ENCODE peak calls at places on chromosomes 1 and 21, in five cellular contexts. Q is ovary, C is pancreas, N is right cardiac atrium, G is thyroid gland. H is an unnamed sample.

GRCh38 chr1:119956306-119956705 is 60.0 kb upstream of the ADAM30 start:
- DNase-seq in N (no peak), Q (no peak), C (no peak), G (no peak), H (no peak)

GRCh38 chr1:108524676-108525075 is 35.2 kb upstream of the EEIG2 start:
- DNase-seq in C (no peak), G (no peak), N (no peak), Q (no peak), H (no peak)

GRCh38 chr1:64082459-64082858 is 121.0 kb upstream of the UBE2U start:
- DNase-seq in N (no peak), C (no peak), G (no peak), Q (no peak), H (peak)

GRCh38 chr1:3211996-3212395 is 143.0 kb downstream of the PRDM16 start:
- DNase-seq in Q (no peak), N (no peak), G (no peak), C (no peak), H (no peak)

GRCh38 chr1:25673962-25674928 is 57.7 kb downstream of the MAN1C1 start:
- DNase-seq in G (no peak), C (no peak), Q (no peak), N (no peak), H (no peak)

GRCh38 chr1:6795661-6796060 is 10.4 kb downstream of the CAMTA1 start:
- DNase-seq in Q (no peak), G (no peak), C (no peak), N (no peak), H (no peak)

GRCh38 chr1:91735266-91735845 is 150.6 kb downstream of the TGFBR3 start:
- DNase-seq in N (no peak), C (no peak), G (no peak), Q (no peak), H (no peak)

GRCh38 chr1:218347316-218347712 is 2.2 kb downstream of the TGFB2 start:
- DNase-seq in G (peak), C (no peak), Q (peak), N (peak), H (peak)

GRCh38 chr21:42572906-42573495 is 59.3 kb downstream of the SLC37A1 start:
- DNase-seq in C (no peak), G (no peak), N (no peak), Q (peak), H (no peak)

GRCh38 chr1:150994248-150994647 is 12.2 kb downstream of the ANXA9 start:
- DNase-seq in Q (no peak), N (no peak), C (no peak), G (no peak), H (no peak)

GRCh38 chr1:153389978-153390879 is 644 bp downstream of the S100A8 start:
- DNase-seq in C (no peak), Q (no peak), G (no peak), N (no peak), H (no peak)

GRCh38 chr1:14954210-14954609 is 199.3 kb upstream of the TMEM51 start:
- DNase-seq in N (no peak), Q (no peak), G (no peak), C (no peak), H (peak)

GRCh38 chr1:212615092-212615470 is 6.5 kb downstream of the ATF3 start:
- DNase-seq in C (no peak), Q (no peak), G (no peak), N (no peak), H (no peak)

GRCh38 chr1:154529308-154529707 is 27.1 kb upstream of the SHE start:
- DNase-seq in G (no peak), Q (no peak), C (no peak), N (no peak), H (no peak)
- H3K27ac ChIP-seq in G (no peak), Q (no peak), C (no peak), N (no peak), H (no peak)

DNA sequence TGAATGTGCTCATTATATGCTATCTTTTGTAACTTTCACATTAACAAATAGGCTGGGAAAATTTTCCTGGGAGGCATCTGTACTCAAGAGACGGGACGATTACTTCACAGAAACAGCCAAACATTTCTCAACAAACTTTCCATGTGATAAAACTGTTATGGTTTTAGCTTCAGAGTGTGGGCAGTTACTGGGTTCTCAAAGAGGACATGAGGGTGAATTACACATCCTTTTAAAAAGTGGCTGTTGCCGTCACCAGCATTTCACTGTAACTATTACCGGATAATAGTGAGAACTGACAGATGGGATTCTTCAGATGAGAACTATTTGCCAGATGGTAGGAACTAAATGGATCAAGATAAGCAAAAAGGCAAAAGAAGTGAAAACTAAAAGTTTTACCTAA is 109.1 kb downstream of the APP start:
- DNase-seq in Q (no peak), C (peak), G (no peak), N (no peak), H (no peak)
- H3K27ac ChIP-seq in Q (no peak), C (peak), G (no peak), N (no peak), H (no peak)

GRCh38 chr1:89890085-89890754 is 69.4 kb downstream of the LRRC8D start:
- DNase-seq in G (no peak), Q (no peak), C (no peak), N (peak), H (no peak)
- H3K27ac ChIP-seq in G (no peak), Q (no peak), C (no peak), N (no peak), H (no peak)

DNA sequence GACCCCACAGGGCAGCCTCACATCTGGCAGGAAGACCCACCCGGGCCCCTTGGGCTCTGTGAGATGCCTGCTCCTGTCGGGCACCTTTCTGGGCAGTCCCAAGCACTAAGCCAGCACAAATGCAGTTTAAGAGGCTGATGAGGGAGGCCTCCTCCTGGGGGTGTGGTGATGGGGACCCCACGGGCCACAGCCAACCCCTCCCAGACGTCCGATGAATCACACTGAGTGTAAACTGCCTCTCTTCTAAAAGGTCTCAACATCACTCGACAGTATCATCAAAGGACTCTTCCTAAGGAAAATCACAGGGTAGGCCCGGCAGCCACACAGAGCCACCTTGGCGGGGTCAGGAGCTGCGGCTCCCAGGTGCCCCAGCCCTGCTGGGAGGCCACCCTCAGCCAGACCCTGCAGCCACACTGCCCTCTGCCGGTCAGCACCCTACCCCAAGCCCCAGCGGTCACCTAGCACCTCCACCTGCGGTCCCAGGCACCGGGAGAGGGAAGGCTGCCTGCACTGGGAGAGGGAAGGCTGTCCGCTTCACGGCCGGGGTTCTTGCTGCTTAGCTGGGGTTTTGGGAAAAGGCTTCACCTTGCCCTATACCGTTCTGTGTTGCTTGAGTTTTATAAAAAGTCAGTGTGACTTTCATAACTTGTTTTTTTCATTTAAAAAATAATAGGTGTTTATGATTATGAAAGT is 3.8 kb upstream of the PRKCZ start:
- DNase-seq in C (peak), G (peak), Q (no peak), N (peak), H (peak)
- H3K27ac ChIP-seq in C (no peak), G (no peak), Q (no peak), N (no peak), H (no peak)

DNA sequence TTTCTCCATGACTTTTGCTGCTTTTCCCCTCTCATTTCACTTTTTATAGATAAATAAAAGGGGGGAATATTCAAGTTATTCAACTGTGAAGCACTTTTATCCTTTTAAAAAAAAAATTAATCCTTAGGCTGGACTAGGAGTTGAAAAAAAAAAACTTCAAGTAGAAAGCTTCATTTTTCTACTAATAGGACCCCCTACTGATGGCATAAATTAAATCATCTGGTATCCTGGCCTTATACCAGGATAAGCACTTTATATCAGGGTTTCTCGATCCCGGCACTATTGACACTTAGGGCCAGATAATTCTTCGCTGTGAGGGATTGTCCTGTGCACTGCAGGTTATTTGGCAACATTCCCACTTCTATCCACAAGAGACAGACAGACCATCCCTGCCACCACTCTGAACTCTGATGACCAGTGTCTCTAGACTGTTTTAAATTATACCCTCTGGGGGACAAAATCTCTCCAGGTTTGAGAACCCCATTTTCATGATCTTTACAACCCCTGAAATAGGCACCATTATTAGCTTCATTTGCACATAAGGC is 17.6 kb downstream of the USP33 start:
- DNase-seq in C (no peak), Q (no peak), N (no peak), G (no peak), H (no peak)
- H3K27ac ChIP-seq in C (no peak), Q (no peak), N (no peak), G (no peak), H (no peak)

DNA sequence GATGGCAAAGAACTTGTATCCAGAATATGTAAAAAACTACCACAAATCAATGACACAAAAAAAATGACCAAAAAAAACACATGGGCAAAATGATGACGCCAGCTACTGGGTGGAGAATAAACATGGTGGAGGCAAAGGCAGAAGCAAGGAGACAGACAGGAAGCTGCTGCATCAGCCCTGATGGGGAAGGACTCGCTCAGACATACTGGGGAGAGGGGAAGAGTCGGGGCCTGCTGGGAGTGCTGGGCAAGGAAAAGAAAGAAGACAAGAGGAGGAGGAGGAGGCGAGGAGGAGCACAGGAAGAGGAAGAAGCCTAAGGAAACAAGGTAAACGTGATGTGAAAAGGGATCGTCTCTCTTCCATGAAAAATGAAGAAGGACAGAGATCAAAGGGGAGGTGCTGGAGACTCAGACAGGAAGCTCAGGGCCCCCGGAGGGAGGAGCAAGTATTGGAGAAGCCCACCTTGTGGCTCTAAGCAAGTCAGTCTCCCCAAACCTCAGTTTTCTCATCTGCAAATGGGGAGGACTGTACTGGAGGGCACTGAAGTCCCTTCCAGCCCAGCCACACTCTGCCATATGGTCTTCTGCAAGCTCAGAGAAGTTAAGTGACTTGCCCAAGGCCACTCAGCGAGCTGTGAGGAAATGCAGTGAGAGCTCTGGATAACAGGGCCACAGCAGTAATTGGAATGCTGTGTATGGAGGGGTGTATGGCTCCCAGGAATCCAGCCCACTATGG is 24.2 kb downstream of the OLFML2B start:
- DNase-seq in N (no peak), Q (no peak), G (no peak), C (no peak), H (no peak)
- H3K27ac ChIP-seq in N (no peak), Q (no peak), G (no peak), C (no peak), H (no peak)

GRCh38 chr1:2053217-2053616 is 3.0 kb downstream of the PRKCZ start:
- DNase-seq in Q (no peak), G (no peak), N (peak), C (no peak), H (no peak)

GRCh38 chr1:2053784-2054376 is 3.7 kb downstream of the PRKCZ start:
- DNase-seq in G (no peak), N (peak), C (no peak), Q (no peak), H (no peak)

GRCh38 chr1:2050793-2051682 is 827 bp downstream of the PRKCZ start:
- DNase-seq in G (peak), C (no peak), N (peak), Q (no peak), H (peak)

GRCh38 chr1:2052096-2052569 is 1.9 kb downstream of the PRKCZ start:
- DNase-seq in G (no peak), C (no peak), N (no peak), Q (no peak), H (no peak)

DNA sequence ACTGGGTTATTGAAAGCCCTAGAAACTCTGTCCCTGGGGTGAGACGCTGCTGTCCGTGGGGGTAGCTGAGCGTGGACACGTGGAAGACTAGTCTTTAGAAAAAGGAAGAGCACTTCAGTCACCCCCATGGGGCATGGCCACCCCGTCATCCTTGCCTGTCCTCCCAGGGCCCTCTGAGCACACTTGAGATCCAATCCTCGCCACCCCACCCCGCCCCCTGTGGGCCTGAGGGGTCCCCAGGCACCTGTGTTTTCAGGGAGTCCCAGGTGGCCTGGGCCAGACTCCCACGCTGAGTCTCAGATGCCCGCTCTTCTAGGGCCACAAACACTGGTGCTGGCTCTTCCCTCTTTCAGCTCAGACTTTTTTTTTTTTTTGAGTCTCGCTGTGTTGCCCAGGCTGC is 2.5 kb downstream of the PRKCZ start:
- DNase-seq in C (no peak), G (no peak), Q (no peak), N (peak), H (no peak)
- H3K27ac ChIP-seq in C (no peak), G (no peak), Q (no peak), N (no peak), H (no peak)

GRCh38 chr21:43867936-43868335 is 2.9 kb downstream of the AGPAT3 start:
- DNase-seq in N (no peak), Q (no peak), C (no peak), G (no peak), H (no peak)

GRCh38 chr21:43866659-43867331 is 1.8 kb downstream of the AGPAT3 start:
- DNase-seq in G (no peak), C (peak), Q (peak), N (no peak), H (no peak)

GRCh38 chr21:43869486-43870325 is 4.7 kb downstream of the AGPAT3 start:
- DNase-seq in Q (no peak), N (peak), C (no peak), G (no peak), H (no peak)

GRCh38 chr21:43867332-43867703 is 2.3 kb downstream of the AGPAT3 start:
- DNase-seq in Q (no peak), C (no peak), N (no peak), G (no peak), H (no peak)

GRCh38 chr21:43868461-43868860 is 3.4 kb downstream of the AGPAT3 start:
- DNase-seq in N (no peak), Q (no peak), G (no peak), C (no peak), H (no peak)
- H3K27ac ChIP-seq in N (no peak), Q (no peak), G (no peak), C (peak), H (peak)

GRCh38 chr1:11187936-11188335 is 1.2 kb upstream of the ANGPTL7 start:
- DNase-seq in Q (no peak), C (no peak), G (no peak), N (no peak), H (no peak)

GRCh38 chr1:11187458-11187857 is 1.7 kb upstream of the ANGPTL7 start:
- DNase-seq in N (no peak), Q (no peak), G (no peak), C (no peak), H (no peak)

GRCh38 chr1:11187000-11187399 is 2.2 kb upstream of the ANGPTL7 start:
- DNase-seq in G (no peak), N (no peak), Q (no peak), C (no peak), H (no peak)

GRCh38 chr1:11188858-11189451 is at the start of gene ANGPTL7:
- DNase-seq in C (no peak), G (no peak), N (no peak), Q (no peak), H (no peak)

DNA sequence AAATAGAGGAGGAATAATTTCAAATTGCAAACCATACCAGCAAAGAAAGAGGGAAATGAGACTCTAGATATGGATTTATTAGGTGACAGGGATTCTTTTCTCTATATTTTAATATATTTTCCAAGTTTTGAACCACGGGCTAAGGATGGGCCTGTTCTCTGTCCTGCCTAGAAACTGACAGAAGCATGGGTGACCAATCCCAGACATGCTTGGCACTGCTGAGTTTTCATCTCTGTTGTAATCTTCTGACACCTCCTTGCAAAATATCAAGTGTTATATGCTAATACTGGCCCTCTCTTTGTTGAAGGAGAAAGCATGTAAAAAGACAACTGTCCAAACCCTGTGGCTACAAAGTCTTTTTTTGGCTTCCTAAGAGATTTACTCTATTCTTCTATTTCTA is 774 bp upstream of the ANGPTL7 start:
- DNase-seq in Q (no peak), N (no peak), G (no peak), C (no peak), H (no peak)
- H3K27ac ChIP-seq in Q (no peak), N (no peak), G (no peak), C (no peak), H (no peak)

GRCh38 chr1:85818371-85818770 is 110.1 kb upstream of the ZNHIT6 start:
- DNase-seq in C (no peak), N (no peak), Q (no peak), G (no peak), H (no peak)
- H3K27ac ChIP-seq in C (no peak), N (no peak), Q (no peak), G (no peak), H (no peak)

H was measured in adrenal gland.